ENCODE peak calls at places on chromosomes 7 and 10, in five cellular contexts. A, M, Q, O and B are unnamed samples.

GRCh38 chr7:90749774-90750173 is 153.7 kb downstream of the CDK14 start:
- DNase-seq in A (no peak), M (peak), Q (no peak), O (peak), B (no peak)

GRCh38 chr10:128337860-128338378 is 211.7 kb upstream of the MKI67 start:
- DNase-seq in A (no peak), M (no peak), Q (no peak), O (no peak), B (no peak)

GRCh38 chr7:72493850-72494661 is 81.9 kb upstream of the CALN1 start:
- DNase-seq in A (peak), M (peak), Q (peak), O (peak), B (peak)

GRCh38 chr10:47396311-47396717 is 12.2 kb upstream of the ZNF488 start:
- DNase-seq in A (no peak), M (no peak), Q (peak), O (peak), B (no peak)

GRCh38 chr7:45646996-45647411 is 72.8 kb downstream of the ADCY1 start:
- DNase-seq in A (no peak), M (no peak), Q (no peak), O (no peak), B (no peak)

GRCh38 chr7:106151459-106152312 is 39.6 kb upstream of the SYPL1 start:
- DNase-seq in A (no peak), M (no peak), Q (no peak), O (no peak), B (no peak)

GRCh38 chr10:29681700-29682444 is 47.1 kb upstream of the SVIL start:
- DNase-seq in A (no peak), M (peak), Q (no peak), O (no peak), B (no peak)

GRCh38 chr7:21253740-21254687 is 173.9 kb upstream of the SP4 start:
- DNase-seq in A (peak), M (peak), Q (peak), O (peak), B (peak)

GRCh38 chr7:70527489-70527888 is 604.5 kb upstream of the GALNT17 start:
- DNase-seq in A (no peak), M (no peak), Q (no peak), O (no peak), B (no peak)

GRCh38 chr10:50421026-50421719 is 169.9 kb upstream of the ASAH2 start:
- DNase-seq in A (peak), M (peak), Q (peak), O (no peak), B (peak)

GRCh38 chr7:1276626-1277175 is 44.0 kb downstream of the UNCX start:
- DNase-seq in A (no peak), M (no peak), Q (no peak), O (no peak), B (no peak)

GRCh38 chr7:105838273-105839141 is 37.9 kb downstream of the ATXN7L1 start:
- DNase-seq in A (no peak), M (no peak), Q (peak), O (peak), B (no peak)

GRCh38 chr7:103949374-103949773 is 40.1 kb downstream of the RELN start:
- DNase-seq in A (no peak), M (no peak), Q (no peak), O (no peak), B (no peak)

GRCh38 chr10:98195132-98195531 is 60.7 kb downstream of the R3HCC1L start:
- DNase-seq in A (no peak), M (no peak), Q (no peak), O (no peak), B (no peak)

GRCh38 chr10:131474426-131474825 is 162.9 kb upstream of the TCERG1L start:
- DNase-seq in A (no peak), M (no peak), Q (no peak), O (no peak), B (no peak)

GRCh38 chr7:19017374-19017773 is 100.1 kb downstream of the TWIST1 start:
- DNase-seq in A (no peak), M (no peak), Q (no peak), O (no peak), B (no peak)

GRCh38 chr7:77665161-77665560 is 31.1 kb upstream of the RSBN1L start:
- DNase-seq in A (no peak), M (no peak), Q (peak), O (no peak), B (no peak)

GRCh38 chr7:148662646-148663045 is 36.1 kb upstream of the CUL1 start:
- DNase-seq in A (no peak), M (no peak), Q (no peak), O (no peak), B (no peak)

GRCh38 chr7:96238474-96238873 is 83.4 kb downstream of the SLC25A13 start:
- DNase-seq in A (no peak), M (no peak), Q (no peak), O (no peak), B (no peak)

GRCh38 chr7:37081436-37081835 is 357.1 kb upstream of the AOAH start:
- DNase-seq in A (no peak), M (peak), Q (peak), O (no peak), B (no peak)

GRCh38 chr10:97463363-97464132 is 17.6 kb downstream of the ZDHHC16 start:
- DNase-seq in A (peak), M (peak), Q (peak), O (peak), B (peak)

GRCh38 chr7:43906327-43907010 is at the start of gene URGCP:
- DNase-seq in A (peak), M (peak), Q (peak), O (peak), B (peak)

GRCh38 chr7:129989466-129989865 is 36.7 kb upstream of the UBE2H start:
- DNase-seq in A (no peak), M (no peak), Q (no peak), O (no peak), B (no peak)

GRCh38 chr10:129658673-129659072 is 191.6 kb downstream of the MGMT start:
- DNase-seq in A (peak), M (peak), Q (no peak), O (no peak), B (no peak)
- TF ChIP-seq CTCF in A (peak), M (peak), Q (no peak), O (no peak), B (peak)

GRCh38 chr10:72335394-72336258 is 19.1 kb downstream of the DNAJB12 start:
- DNase-seq in A (no peak), M (peak), Q (no peak), O (peak), B (peak)
- TF ChIP-seq CTCF in A (no peak), M (no peak), Q (no peak), O (no peak), B (no peak)

GRCh38 chr10:123655763-123656162 is 10.4 kb upstream of the GPR26 start:
- DNase-seq in A (peak), M (no peak), Q (no peak), O (no peak), B (no peak)
- TF ChIP-seq CTCF in A (no peak), M (no peak), Q (no peak), O (no peak), B (no peak)

DNA sequence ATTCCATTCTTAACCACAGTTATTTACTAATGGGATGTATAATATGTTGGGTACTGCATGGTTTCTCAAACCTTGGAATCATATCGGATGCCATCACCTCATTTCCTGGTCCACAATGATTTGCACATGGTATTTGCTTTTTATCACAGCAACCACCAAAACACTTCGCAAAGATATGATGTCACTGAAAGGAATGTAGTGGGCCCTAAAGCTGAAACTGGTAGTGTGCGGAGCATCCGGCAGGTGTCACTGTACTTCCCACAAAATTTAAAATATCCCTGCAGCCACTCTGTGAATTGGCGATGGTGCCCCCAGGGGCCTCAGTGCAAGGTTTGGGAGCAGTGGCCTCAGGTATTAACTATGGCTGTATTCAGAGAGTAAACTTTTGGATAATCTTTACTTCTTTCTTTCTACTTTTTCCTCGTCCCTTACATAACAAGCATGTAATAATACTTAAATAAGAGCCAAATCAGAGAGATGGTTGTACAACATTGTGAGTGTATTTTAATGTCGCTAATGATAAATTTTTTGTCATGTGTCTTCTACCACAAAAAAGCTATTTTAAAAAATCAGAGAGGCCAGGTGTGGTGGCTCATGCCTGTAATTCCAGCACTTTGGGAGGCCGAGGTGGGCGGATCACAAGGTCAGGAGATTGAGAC is 66.2 kb downstream of the FAM241B start:
- DNase-seq in A (peak), M (peak), Q (peak), O (peak), B (peak)
- TF ChIP-seq CTCF in A (peak), M (peak), Q (peak), O (peak), B (peak)

DNA sequence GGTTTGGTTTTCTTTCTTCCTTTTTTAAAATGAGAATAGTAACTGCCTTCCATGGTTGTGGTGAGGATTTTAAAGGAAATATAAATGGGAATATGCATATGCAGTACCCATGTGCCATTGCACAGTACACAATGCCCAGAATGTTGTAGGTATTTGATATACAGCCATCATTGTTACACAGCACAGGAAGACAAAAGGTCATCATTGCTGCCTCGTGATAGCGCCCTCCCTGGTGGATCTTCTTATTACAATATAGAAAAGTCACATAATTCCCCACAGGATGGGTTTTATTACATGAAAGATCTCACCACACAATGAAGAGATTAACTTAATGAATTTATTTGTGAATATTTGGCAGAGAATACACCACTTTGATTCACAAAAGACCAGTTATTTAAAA is 76.5 kb downstream of the PPP1R17 start:
- DNase-seq in A (no peak), M (peak), Q (no peak), O (no peak), B (no peak)
- TF ChIP-seq CTCF in A (peak), M (peak), Q (peak), O (peak), B (peak)